ENCODE peak calls at places on chromosomes 11 and 22, in seven cellular contexts. V is breast epithelium, Q is psoas muscle, W is tibial nerve, I is K562, E is aorta, N is mesenchymal stem cell. P is an unnamed sample.

GRCh38 chr11:90512846-90513245 is 290.0 kb upstream of the CHORDC1 start:
- DNase-seq in N (no peak), V (no peak), Q (no peak), E (no peak), W (no peak), I (no peak), P (no peak)

GRCh38 chr11:1150769-1151365 is 6.9 kb upstream of the MUC5AC start:
- DNase-seq in E (peak), W (peak), Q (no peak), V (peak), I (no peak), N (no peak), P (no peak)

GRCh38 chr11:30244255-30244654 is 13.4 kb downstream of the FSHB start:
- DNase-seq in N (peak), I (no peak), E (no peak), Q (no peak), V (no peak), W (no peak), P (no peak)

GRCh38 chr11:69241075-69241740 is 52.7 kb upstream of the MYEOV start:
- DNase-seq in I (no peak), N (no peak), W (no peak), Q (no peak), V (peak), E (peak), P (no peak)

GRCh38 chr22:50523806-50524663 is 1.4 kb downstream of the SCO2 start:
- DNase-seq in E (no peak), I (no peak), V (no peak), N (peak), Q (peak), W (no peak), P (peak)

GRCh38 chr11:114257621-114258558 is 38.3 kb upstream of the NNMT start:
- DNase-seq in E (peak), W (peak), Q (peak), I (no peak), N (peak), V (peak), P (peak)

GRCh38 chr11:122877732-122878131 is 4.8 kb upstream of the JHY start:
- DNase-seq in Q (no peak), N (no peak), I (no peak), E (no peak), W (no peak), V (no peak), P (no peak)

GRCh38 chr22:36913431-36914382 is at the start of gene CSF2RB:
- DNase-seq in E (no peak), Q (no peak), I (peak), W (peak), V (no peak), N (no peak), P (peak)

GRCh38 chr11:99634581-99634980 is 613.8 kb downstream of the CNTN5 start:
- DNase-seq in Q (no peak), W (no peak), E (no peak), N (no peak), I (no peak), V (no peak), P (no peak)

GRCh38 chr22:21026783-21027692 is 5.3 kb downstream of the SLC7A4 start:
- DNase-seq in E (no peak), W (no peak), Q (no peak), I (no peak), V (no peak), N (no peak), P (peak)

GRCh38 chr11:126303623-126304456 is at the start of gene DCPS:
- DNase-seq in V (peak), Q (peak), I (peak), E (peak), W (peak), N (peak), P (peak)

GRCh38 chr11:134503104-134503503 is 91.1 kb upstream of the B3GAT1 start:
- DNase-seq in V (peak), W (no peak), E (peak), Q (no peak), I (no peak), N (no peak), P (no peak)

GRCh38 chr11:86176165-86176884 is 68.2 kb upstream of the EED start:
- DNase-seq in E (peak), V (no peak), I (peak), W (no peak), Q (no peak), N (no peak), P (no peak)

GRCh38 chr11:39786682-39787081 is 1672.8 kb downstream of the LRRC4C start:
- DNase-seq in W (no peak), V (no peak), Q (no peak), I (no peak), E (no peak), N (no peak), P (no peak)

GRCh38 chr11:58739725-58740430 is 8.1 kb upstream of the GLYAT start:
- DNase-seq in Q (no peak), E (no peak), W (no peak), V (no peak), I (peak), N (no peak), P (no peak)

GRCh38 chr22:32991353-32992115 is 66.6 kb downstream of the SYN3 start:
- DNase-seq in N (no peak), E (no peak), I (no peak), W (no peak), Q (peak), V (no peak), P (no peak)

GRCh38 chr11:72471005-72471898 is 36.9 kb upstream of the CLPB start:
- DNase-seq in Q (peak), W (peak), E (no peak), N (peak), V (no peak), I (peak), P (peak)

GRCh38 chr11:57493507-57494503 is 21.7 kb downstream of the SLC43A1 start:
- DNase-seq in E (peak), W (peak), I (peak), V (peak), Q (peak), N (peak), P (no peak)

GRCh38 chr11:43408277-43408676 is 49.6 kb downstream of the TTC17 start:
- DNase-seq in W (no peak), I (no peak), N (no peak), V (no peak), E (no peak), Q (no peak), P (no peak)

GRCh38 chr11:82229346-82229745 is 504.3 kb downstream of the FAM181B start:
- DNase-seq in Q (no peak), E (no peak), I (peak), V (no peak), N (peak), W (no peak), P (no peak)

GRCh38 chr11:6096417-6096816 is 11.1 kb upstream of the OR56B4 start:
- DNase-seq in E (no peak), N (peak), V (no peak), W (no peak), Q (no peak), I (no peak), P (no peak)

GRCh38 chr22:37229805-37230672 is 14.0 kb downstream of the RAC2 start:
- DNase-seq in Q (peak), I (peak), E (peak), N (peak), W (no peak), V (no peak), P (no peak)

GRCh38 chr22:30347255-30347892 is 9.3 kb downstream of the SF3A1 start:
- DNase-seq in E (no peak), N (no peak), Q (no peak), W (no peak), V (no peak), I (no peak), P (no peak)

GRCh38 chr11:72308226-72309073 is 64.5 kb upstream of the PHOX2A start:
- DNase-seq in I (peak), W (no peak), V (no peak), N (peak), E (no peak), Q (no peak), P (peak)

GRCh38 chr11:96275807-96276594 is 67.0 kb downstream of the MAML2 start:
- DNase-seq in I (no peak), W (no peak), E (no peak), N (peak), V (no peak), Q (no peak), P (no peak)

GRCh38 chr22:25754527-25755202 is 12.7 kb downstream of the MYO18B start:
- DNase-seq in Q (peak), I (no peak), N (peak), V (no peak), E (peak), W (no peak), P (peak)

GRCh38 chr11:31827458-31828206 is 16.5 kb upstream of the PAX6 start:
- DNase-seq in E (no peak), N (peak), V (no peak), Q (no peak), W (no peak), I (no peak), P (no peak)

GRCh38 chr11:3627291-3627690 is 14.5 kb downstream of the ART5 start:
- DNase-seq in W (no peak), Q (peak), I (no peak), E (peak), V (no peak), N (peak), P (no peak)

GRCh38 chr11:128039140-128040021 is 548.0 kb downstream of the ETS1 start:
- DNase-seq in E (no peak), N (peak), Q (peak), I (no peak), V (no peak), W (peak), P (no peak)

GRCh38 chr11:2172676-2173075 is 1.1 kb upstream of the TH start:
- DNase-seq in V (no peak), W (no peak), Q (no peak), E (no peak), I (no peak), N (no peak), P (no peak)

GRCh38 chr11:2173150-2173693 is 1.6 kb upstream of the TH start:
- DNase-seq in V (no peak), Q (no peak), E (no peak), I (no peak), W (no peak), N (no peak), P (no peak)

GRCh38 chr11:2173761-2174160 is 2.1 kb upstream of the TH start:
- DNase-seq in E (no peak), Q (no peak), N (no peak), V (no peak), I (no peak), W (no peak), P (no peak)

GRCh38 chr11:2169626-2170570 is 1.7 kb downstream of the TH start:
- DNase-seq in N (no peak), W (no peak), Q (no peak), I (no peak), E (no peak), V (no peak), P (no peak)

GRCh38 chr11:2171531-2171930 is at the start of gene TH:
- DNase-seq in V (no peak), I (no peak), Q (no peak), E (no peak), N (no peak), W (no peak), P (no peak)
- H3K27ac ChIP-seq in V (no peak), I (no peak), Q (no peak), E (no peak), N (no peak), W (no peak), P (no peak)

GRCh38 chr11:111960916-111961315 is 23.8 kb downstream of the DIXDC1 start:
- DNase-seq in W (no peak), N (no peak), Q (peak), V (no peak), E (no peak), I (no peak), P (no peak)

GRCh38 chr11:111966678-111967077 is 29.5 kb downstream of the DIXDC1 start:
- DNase-seq in E (no peak), Q (no peak), I (no peak), N (no peak), V (no peak), W (no peak), P (no peak)

GRCh38 chr11:111967651-111968050 is 30.5 kb downstream of the DIXDC1 start:
- DNase-seq in E (no peak), I (no peak), Q (no peak), N (no peak), W (no peak), V (no peak), P (no peak)

GRCh38 chr11:111961389-111962300 is 24.5 kb downstream of the DIXDC1 start:
- DNase-seq in E (no peak), V (no peak), I (no peak), N (no peak), W (no peak), Q (no peak), P (no peak)

DNA sequence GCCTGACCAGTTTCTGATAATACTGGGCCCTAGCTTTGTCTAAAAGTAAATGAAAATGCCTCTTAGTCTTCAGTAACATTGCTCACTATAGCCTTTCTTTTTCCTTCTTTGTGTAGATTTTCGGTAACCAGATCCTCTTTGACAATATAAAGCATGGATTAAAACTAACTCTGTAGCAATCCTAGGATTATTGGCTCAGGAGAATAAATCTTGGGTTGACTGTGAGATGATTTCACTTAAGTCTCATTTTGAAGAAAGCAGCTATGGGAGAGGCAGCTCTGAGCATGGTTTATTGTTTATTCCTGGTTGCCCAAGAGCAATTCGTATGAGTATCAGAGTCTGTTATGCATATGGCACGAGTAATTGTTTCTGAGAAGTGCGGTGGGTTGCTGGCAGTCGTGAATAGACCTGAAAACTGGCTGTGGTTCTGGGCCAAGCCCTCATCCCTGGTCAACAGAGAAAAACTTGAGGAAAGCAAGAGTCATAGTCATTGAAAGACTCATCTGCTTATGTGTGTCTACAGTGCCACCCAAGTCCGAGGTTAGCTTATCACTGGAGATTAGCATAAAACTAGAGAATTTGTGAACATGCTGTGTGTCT is 26.7 kb downstream of the DIXDC1 start:
- DNase-seq in N (no peak), W (no peak), V (no peak), I (no peak), E (no peak), Q (no peak), P (no peak)
- H3K27ac ChIP-seq in N (no peak), W (no peak), V (no peak), I (no peak), E (no peak), Q (no peak), P (no peak)

GRCh38 chr11:117992620-117993019 is 6.4 kb downstream of the IL10RA start:
- DNase-seq in Q (no peak), I (no peak), N (no peak), E (no peak), V (no peak), W (no peak), P (no peak)
- H3K27ac ChIP-seq in Q (no peak), I (no peak), N (no peak), E (no peak), V (no peak), W (no peak), P (no peak)

GRCh38 chr22:17893900-17894299 is 119.6 kb upstream of the BID start:
- DNase-seq in I (no peak), Q (no peak), V (no peak), E (no peak), N (no peak), W (no peak), P (no peak)
- H3K27ac ChIP-seq in I (no peak), Q (no peak), V (no peak), E (no peak), N (no peak), W (no peak), P (no peak)

GRCh38 chr11:129209891-129210830 is 18.0 kb upstream of the ARHGAP32 start:
- DNase-seq in E (no peak), V (no peak), Q (no peak), W (no peak), N (no peak), I (no peak), P (no peak)

GRCh38 chr11:129208863-129209262 is 16.7 kb upstream of the ARHGAP32 start:
- DNase-seq in V (no peak), N (no peak), I (no peak), W (no peak), Q (no peak), E (no peak), P (no peak)

GRCh38 chr11:129202646-129203045 is 10.5 kb upstream of the ARHGAP32 start:
- DNase-seq in Q (no peak), W (no peak), E (no peak), V (no peak), I (no peak), N (no peak), P (no peak)

DNA sequence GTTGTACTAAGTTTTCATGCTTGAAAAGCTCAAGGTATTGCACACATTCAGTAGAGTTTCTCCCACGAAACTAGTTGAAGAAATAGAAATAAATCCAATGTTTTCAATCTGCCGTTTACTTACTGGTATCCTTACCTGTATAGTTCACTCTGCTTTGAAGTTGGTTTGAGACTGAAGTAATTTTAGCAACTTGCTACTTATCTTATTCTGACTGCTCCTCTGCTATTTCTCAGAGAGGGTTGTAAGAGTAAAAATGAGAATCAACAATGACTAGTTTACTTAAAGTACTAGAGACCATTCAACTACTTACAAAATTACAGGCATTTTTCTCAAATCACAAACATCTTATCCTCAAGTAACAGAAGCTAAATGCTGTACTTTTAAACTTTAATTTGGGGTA is 12.3 kb upstream of the ARHGAP32 start:
- DNase-seq in V (no peak), E (no peak), W (no peak), N (no peak), I (no peak), Q (no peak), P (no peak)
- H3K27ac ChIP-seq in V (no peak), E (no peak), W (no peak), N (no peak), I (no peak), Q (no peak), P (no peak)

DNA sequence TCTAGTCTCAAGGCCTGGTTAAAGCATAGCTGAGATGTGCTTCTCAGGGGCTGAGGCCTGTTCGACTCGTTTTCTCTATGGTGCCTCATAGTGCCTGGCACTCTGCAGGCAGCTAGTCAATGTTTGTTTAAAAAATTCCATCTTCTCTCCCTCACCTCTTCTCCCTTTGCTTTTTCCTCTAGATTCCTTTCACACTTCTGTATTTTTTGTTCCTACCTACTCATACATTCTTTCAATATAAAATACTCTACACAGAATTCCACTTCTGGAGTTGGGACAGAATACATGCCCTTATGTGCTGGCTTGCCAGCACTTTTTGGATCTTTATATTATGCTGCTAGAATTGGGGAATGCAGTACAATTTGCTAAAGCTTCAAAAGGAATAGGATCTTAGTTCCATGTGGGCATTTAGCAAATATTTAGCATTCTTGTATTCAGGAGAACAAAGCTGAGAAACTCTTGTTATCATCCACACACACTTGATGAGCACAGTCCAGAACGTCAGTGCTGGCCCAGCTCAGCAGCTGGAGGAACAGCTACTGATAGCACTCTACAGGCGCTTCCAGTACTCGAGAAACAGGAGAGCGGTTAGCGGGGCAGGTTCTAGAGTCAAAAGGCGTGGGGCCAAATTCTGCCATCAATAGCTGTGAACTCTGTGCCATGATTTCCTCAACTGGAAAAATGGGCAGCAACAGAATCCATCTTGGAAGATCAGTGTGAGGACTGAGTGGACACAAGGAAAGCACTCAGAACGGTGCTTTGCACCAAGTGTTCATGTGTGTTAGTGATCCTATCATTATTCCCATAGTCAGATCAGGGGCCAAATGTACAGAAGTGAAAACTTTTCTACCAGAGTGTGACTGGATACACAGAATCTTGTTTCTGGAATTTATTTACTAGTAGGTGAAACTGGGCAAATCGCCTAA is 3.4 kb downstream of the JOSD1 start:
- DNase-seq in Q (no peak), V (no peak), N (peak), I (peak), E (no peak), W (no peak), P (no peak)
- H3K27ac ChIP-seq in Q (peak), V (peak), N (peak), I (peak), E (peak), W (no peak), P (peak)

GRCh38 chr11:64743591-64744543 is at the start of gene RASGRP2:
- DNase-seq in N (peak), V (peak), Q (peak), W (peak), I (peak), E (peak), P (no peak)
- H3K27ac ChIP-seq in N (no peak), V (peak), Q (peak), W (peak), I (peak), E (peak), P (peak)

DNA sequence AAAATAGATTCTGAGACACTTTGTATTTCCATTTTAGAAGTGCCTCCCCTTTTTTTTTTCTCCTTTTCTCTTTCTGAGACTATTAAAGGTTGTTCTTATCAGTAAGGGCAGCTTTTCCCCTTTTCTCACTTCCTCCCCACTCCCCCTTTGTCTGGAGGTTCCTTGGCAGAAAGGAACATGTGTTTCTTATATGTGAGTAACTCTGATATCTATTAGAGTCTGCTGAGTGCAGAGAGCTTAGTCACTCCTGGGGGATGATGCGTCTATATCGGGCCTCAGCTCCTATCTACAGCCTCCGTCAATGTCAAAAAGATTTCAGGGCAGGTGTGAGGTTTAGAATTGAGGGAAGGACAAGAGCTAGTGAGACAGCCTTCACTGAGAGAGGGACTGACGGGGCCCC is 489.4 kb downstream of the NTM start:
- DNase-seq in W (no peak), E (no peak), Q (no peak), N (no peak), V (no peak), I (no peak), P (no peak)
- H3K27ac ChIP-seq in W (no peak), E (no peak), Q (no peak), N (no peak), V (no peak), I (no peak), P (no peak)

DNA sequence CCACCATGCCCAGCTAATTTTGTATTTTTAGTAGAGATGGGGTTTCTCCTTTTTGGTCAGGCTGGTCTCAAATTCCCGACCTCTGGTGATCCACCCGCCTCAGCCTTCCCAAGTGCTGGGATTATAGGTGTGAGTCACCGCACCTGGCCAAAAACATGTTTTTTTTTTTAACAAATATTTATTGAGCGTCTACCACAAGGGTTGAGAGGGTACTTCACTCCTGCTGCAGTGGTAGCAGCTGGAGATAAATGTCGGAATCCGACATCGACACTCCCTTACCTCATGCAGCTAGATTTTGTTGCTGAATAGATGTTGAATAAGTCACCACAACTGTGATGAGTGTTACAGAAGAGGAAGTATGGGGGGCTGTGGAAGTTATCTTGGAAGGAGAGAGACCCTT is 971 bp downstream of the DNAJB13 start:
- DNase-seq in N (no peak), I (no peak), E (no peak), W (no peak), V (no peak), Q (no peak), P (no peak)
- H3K27ac ChIP-seq in N (peak), I (no peak), E (no peak), W (no peak), V (no peak), Q (no peak), P (no peak)